ENCODE peak calls at places on chromosomes 11 and 22, in four cellular contexts. Y is trophoblast cell, X is H1, W is H9. L is an unnamed sample. For H3K79me2, the result is how much of the 10 kb centered on the place peaks cover.

GRCh38 chr11:96278039-96278897 is 64.7 kb downstream of the MAML2 start:
- DNase-seq in Y (no peak), W (no peak), X (no peak), L (no peak)

GRCh38 chr11:18775492-18776292 is 15.9 kb downstream of the PTPN5 start:
- DNase-seq in W (peak), Y (peak), X (peak), L (peak)

GRCh38 chr11:70547386-70547785 is 149.1 kb downstream of the CTTN start:
- DNase-seq in W (no peak), Y (no peak), X (no peak), L (no peak)

GRCh38 chr11:508956-509355 is 1.9 kb upstream of the RNH1 start:
- DNase-seq in Y (no peak), X (no peak), W (no peak), L (no peak)

GRCh38 chr11:77138106-77138649 is 10.1 kb downstream of the MYO7A start:
- DNase-seq in W (no peak), Y (no peak), X (no peak), L (no peak)

GRCh38 chr11:72701466-72701865 is 27.2 kb upstream of the PDE2A start:
- DNase-seq in Y (no peak), X (no peak), W (no peak), L (no peak)

GRCh38 chr22:20750461-20751184 is 23.3 kb upstream of the SERPIND1 start:
- DNase-seq in Y (peak), W (no peak), X (no peak), L (no peak)

GRCh38 chr11:132395434-132395833 is 1025.0 kb downstream of the NTM start:
- DNase-seq in X (no peak), W (no peak), Y (no peak), L (no peak)

GRCh38 chr11:16030664-16031063 is 325.7 kb downstream of the SOX6 start:
- DNase-seq in X (no peak), W (no peak), Y (no peak), L (no peak)

GRCh38 chr11:47400813-47401279 is 7.5 kb upstream of the SLC39A13 start:
- DNase-seq in W (peak), X (no peak), Y (no peak), L (peak)

GRCh38 chr11:14620027-14620511 is 23.5 kb upstream of the PDE3B start:
- DNase-seq in X (no peak), Y (no peak), W (no peak), L (no peak)

GRCh38 chr22:48758905-48759875 is 1068.5 kb downstream of the BRD1 start:
- DNase-seq in W (peak), Y (no peak), X (no peak), L (no peak)

GRCh38 chr11:27183672-27184457 is 143.2 kb downstream of the BBOX1 start:
- DNase-seq in X (no peak), W (no peak), Y (peak), L (peak)

GRCh38 chr11:108997826-108998225 is 333.0 kb downstream of the DDX10 start:
- DNase-seq in X (no peak), Y (peak), W (no peak), L (no peak)

GRCh38 chr11:129968611-129969419 is 33.8 kb downstream of the PRDM10 start:
- DNase-seq in W (no peak), X (no peak), Y (no peak), L (no peak)

GRCh38 chr11:2891901-2892214 is 6.3 kb upstream of the CDKN1C start:
- DNase-seq in X (no peak), Y (no peak), W (no peak), L (no peak)

GRCh38 chr22:21080435-21081137 is 34.8 kb downstream of the LRRC74B start:
- DNase-seq in W (no peak), Y (peak), X (no peak), L (no peak)

GRCh38 chr11:104057908-104058307 is 21.5 kb downstream of the DDI1 start:
- DNase-seq in X (no peak), Y (no peak), W (no peak), L (no peak)

GRCh38 chr11:92070026-92070889 is 154.4 kb upstream of the FAT3 start:
- DNase-seq in X (peak), Y (peak), W (no peak), L (peak)

GRCh38 chr11:36155770-36156485 is 133.3 kb downstream of the COMMD9 start:
- DNase-seq in X (no peak), W (no peak), Y (no peak), L (peak)

GRCh38 chr11:66073669-66074068 is 3.6 kb downstream of the PACS1 start:
- DNase-seq in X (no peak), Y (no peak), W (no peak), L (no peak)

GRCh38 chr11:61609970-61610347 is 29.1 kb upstream of the SYT7 start:
- DNase-seq in W (peak), Y (peak), X (no peak), L (peak)

GRCh38 chr11:94597896-94598295 is 30.7 kb downstream of the PIWIL4 start:
- DNase-seq in W (no peak), X (no peak), Y (no peak), L (no peak)

GRCh38 chr11:26778000-26778757 is 56.3 kb upstream of the SLC5A12 start:
- DNase-seq in X (no peak), W (no peak), Y (no peak), L (no peak)

GRCh38 chr11:61815790-61816735 is 740 bp downstream of the FADS1 start:
- DNase-seq in Y (peak), W (peak), X (peak), L (peak)

GRCh38 chr11:89293966-89294679 is 116.4 kb downstream of the TYR start:
- DNase-seq in X (peak), W (peak), Y (no peak), L (peak)

GRCh38 chr11:123302751-123303195 is 107.7 kb upstream of the CLMP start:
- DNase-seq in Y (peak), X (no peak), W (no peak), L (peak)

GRCh38 chr11:96741068-96741467 is 351.3 kb downstream of the JRKL start:
- DNase-seq in W (no peak), Y (no peak), X (no peak), L (no peak)

GRCh38 chr11:63855975-63856374 is 17.1 kb downstream of the MARK2 start:
- DNase-seq in Y (no peak), X (no peak), W (no peak), L (no peak)

GRCh38 chr11:115496892-115497291 is 7.3 kb downstream of the CADM1 start:
- DNase-seq in Y (peak), X (no peak), W (no peak), L (no peak)

GRCh38 chr22:43377486-43377995 is 34.3 kb upstream of the MPPED1 start:
- DNase-seq in Y (no peak), W (no peak), X (no peak), L (no peak)

GRCh38 chr22:48955351-48956311 is 872.0 kb downstream of the BRD1 start:
- DNase-seq in W (peak), X (peak), Y (no peak), L (no peak)

GRCh38 chr11:7204778-7205177 is 46.9 kb upstream of the SYT9 start:
- DNase-seq in Y (peak), W (no peak), X (no peak), L (peak)

GRCh38 chr22:47340851-47341436 is 578.5 kb downstream of the TBC1D22A start:
- DNase-seq in X (no peak), W (no peak), Y (no peak), L (no peak)

GRCh38 chr11:2267306-2267861 is 3.0 kb downstream of the ASCL2 start:
- DNase-seq in Y (peak), X (no peak), W (no peak), L (no peak)

DNA sequence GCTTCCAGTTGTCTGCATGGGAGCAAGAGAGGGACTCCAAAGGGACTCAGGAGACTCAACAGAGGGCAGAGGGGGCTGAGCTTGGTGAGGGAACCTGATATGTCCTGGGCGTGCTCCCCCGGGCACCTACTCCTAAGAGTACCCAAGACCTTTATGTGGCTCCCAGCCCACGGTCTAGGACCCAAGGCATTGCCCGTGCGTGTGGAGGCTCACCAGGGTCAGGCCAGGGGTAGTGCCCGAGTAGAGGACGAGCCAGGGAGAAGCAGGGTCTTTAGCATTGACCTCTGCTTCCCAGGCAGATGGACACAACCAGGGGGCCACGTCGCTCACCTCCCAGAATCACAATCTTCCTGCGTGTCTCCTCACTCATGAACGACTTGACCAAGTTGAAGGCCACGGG is 13.4 kb downstream of the SEC14L4 start:
- DNase-seq in Y (no peak), X (no peak), W (no peak), L (no peak)
- H2BK120ac ChIP-seq in Y (no peak), X (no peak), W (no peak), L (no peak)

DNA sequence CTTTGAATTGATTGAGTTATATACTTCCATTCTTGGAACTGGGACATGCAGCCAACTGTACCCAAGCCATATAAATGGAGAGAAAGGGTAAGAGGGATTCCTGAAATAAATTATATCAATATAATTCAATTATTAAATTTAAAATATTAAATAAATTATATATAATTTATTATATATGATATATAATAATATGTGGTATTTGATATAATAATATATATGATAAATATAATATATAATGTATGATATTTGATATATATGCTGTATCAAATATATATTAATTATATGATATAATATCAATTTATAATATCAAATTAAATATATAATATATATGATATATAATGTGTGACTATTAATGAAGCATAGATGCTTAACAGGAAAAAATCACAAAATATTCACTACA is 677.0 kb downstream of the NELL1 start:
- DNase-seq in Y (no peak), W (no peak), X (no peak), L (no peak)
- H3K79me2 ChIP-seq in Y (under half), W (under half), X (under half), L (under half)

GRCh38 chr11:119303227-119303718 is 13.7 kb downstream of the MCAM start:
- DNase-seq in X (no peak), Y (peak), W (no peak), L (no peak)
- H2BK120ac ChIP-seq in X (no peak), Y (no peak), W (no peak), L (no peak)

GRCh38 chr11:12729941-12730340 is 55.7 kb downstream of the TEAD1 start:
- DNase-seq in Y (no peak), X (no peak), W (no peak), L (no peak)

GRCh38 chr11:12737024-12737423 is 62.8 kb downstream of the TEAD1 start:
- DNase-seq in W (no peak), Y (no peak), X (no peak), L (no peak)

GRCh38 chr11:12735262-12735661 is 61.0 kb downstream of the TEAD1 start:
- DNase-seq in Y (no peak), X (no peak), W (no peak), L (peak)

GRCh38 chr11:12731841-12732336 is 57.7 kb downstream of the TEAD1 start:
- DNase-seq in X (no peak), Y (no peak), W (no peak), L (peak)

DNA sequence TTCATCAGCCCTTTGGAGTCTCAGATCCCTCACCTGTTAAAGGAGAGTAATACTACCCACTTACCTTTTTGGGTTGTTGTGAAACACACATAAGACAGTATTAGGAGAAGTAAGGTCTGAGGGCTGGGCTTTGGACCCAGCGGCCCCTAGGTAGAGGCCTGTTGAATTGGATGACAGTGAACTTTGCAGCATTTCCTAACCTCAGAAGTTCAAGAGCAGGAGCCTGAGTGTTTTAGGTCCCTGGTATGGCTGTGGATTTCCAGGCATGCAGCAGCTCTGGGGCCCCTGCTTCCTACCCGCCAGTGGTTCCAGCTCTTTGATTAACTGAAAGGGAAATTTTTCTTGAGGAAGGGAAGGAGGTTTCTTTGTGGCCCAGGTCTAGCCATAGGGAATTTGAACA is 58.9 kb downstream of the TEAD1 start:
- DNase-seq in Y (peak), W (no peak), X (no peak), L (peak)
- H3K79me2 ChIP-seq in Y (under half), W (under half), X (half or more), L (half or more)

GRCh38 chr22:36462475-36462790 is 19.0 kb downstream of the TXN2 start:
- DNase-seq in X (no peak), Y (no peak), W (no peak), L (no peak)
- H2BK120ac ChIP-seq in X (no peak), Y (peak), W (no peak), L (no peak)

GRCh38 chr11:125887373-125888324 is at the start of gene HYLS1:
- DNase-seq in W (peak), X (peak), Y (peak), L (peak)

GRCh38 chr11:125892994-125893393 is 5.5 kb downstream of the HYLS1 start:
- DNase-seq in W (no peak), Y (no peak), X (no peak), L (no peak)

GRCh38 chr11:125892071-125892470 is 4.6 kb downstream of the HYLS1 start:
- DNase-seq in W (no peak), X (no peak), Y (no peak), L (no peak)

GRCh38 chr11:125886997-125887372 is 483 bp upstream of the HYLS1 start:
- DNase-seq in W (peak), Y (peak), X (no peak), L (no peak)

DNA sequence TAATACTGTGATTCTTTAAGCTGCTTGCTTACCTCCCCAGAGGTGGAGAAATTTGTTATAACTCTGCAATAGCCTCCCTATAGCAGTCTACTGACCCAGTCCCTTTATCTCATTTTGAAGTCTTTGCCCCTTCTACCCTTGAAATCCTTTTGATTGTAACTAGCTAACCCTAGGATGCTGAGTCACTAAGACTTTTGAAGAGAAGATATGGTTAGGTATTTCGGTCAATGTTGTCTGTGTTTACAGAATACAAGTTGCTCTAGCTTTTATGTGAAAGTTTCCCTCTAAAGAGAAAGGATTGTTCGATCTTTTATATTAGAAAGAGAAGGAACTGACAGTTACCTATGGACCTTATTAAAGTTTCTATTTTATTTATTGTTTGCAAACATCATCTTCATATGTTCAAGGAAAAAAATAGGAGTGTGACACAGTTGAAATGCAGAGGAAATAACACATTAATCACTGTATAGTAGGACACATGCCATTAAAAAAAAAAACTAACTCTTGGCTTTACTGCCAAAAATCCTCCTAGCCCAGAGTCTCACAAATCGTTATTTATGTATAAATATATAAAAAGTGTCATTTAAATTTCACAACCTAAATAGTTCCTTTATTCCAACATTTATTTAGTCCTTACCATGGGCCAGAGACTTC is 3.1 kb downstream of the HYLS1 start:
- DNase-seq in W (no peak), X (no peak), Y (no peak), L (no peak)
- H3K79me2 ChIP-seq in W (under half), X (under half), Y (under half), L (under half)

GRCh38 chr11:74702383-74703007 is 28.7 kb downstream of the CHRDL2 start:
- DNase-seq in Y (peak), W (peak), X (peak), L (peak)

GRCh38 chr11:74699615-74700396 is 31.4 kb downstream of the CHRDL2 start:
- DNase-seq in W (no peak), Y (no peak), X (no peak), L (no peak)

GRCh38 chr11:74701351-74701750 is 29.9 kb downstream of the CHRDL2 start:
- DNase-seq in Y (peak), W (peak), X (peak), L (peak)

GRCh38 chr11:74707182-74707581 is 24.0 kb downstream of the CHRDL2 start:
- DNase-seq in W (no peak), X (no peak), Y (no peak), L (no peak)

DNA sequence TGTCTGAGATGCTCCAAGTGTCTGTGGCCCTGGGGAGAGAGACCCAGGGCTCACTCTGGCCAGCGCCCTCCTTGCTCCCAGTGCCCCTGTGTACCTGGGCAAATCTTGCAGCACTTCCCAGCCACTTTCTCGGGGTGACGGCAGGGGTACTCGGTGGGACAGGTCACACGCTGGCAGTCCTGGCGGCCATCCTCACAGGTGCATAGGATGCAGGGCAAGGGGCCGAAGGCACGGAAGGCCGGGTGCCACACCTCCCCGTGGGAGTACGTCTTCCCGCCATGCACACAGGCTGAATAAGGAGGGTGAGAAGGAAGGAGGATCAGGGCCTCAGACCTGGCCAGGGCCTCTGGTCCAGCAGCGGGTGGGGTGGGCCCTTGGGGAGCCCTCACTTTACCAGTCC is 28.0 kb downstream of the CHRDL2 start:
- DNase-seq in X (no peak), Y (no peak), W (no peak), L (no peak)
- H2BK120ac ChIP-seq in X (no peak), Y (no peak), W (no peak), L (no peak)